ENCODE peak calls at places on chromosome 15, in nine cellular contexts. One of them, this sample, is unnamed.

GRCh38 chr15:40314723-40315276 is 7.1 kb upstream of the PLCB2 start:
- DNase-seq in fibroblast of pulmonary artery: peak
- DNase-seq in fibroblast of mammary gland: peak
- DNase-seq in BE2C: no peak
- DNase-seq in Calu3: no peak
- DNase-seq in Kasumi-1: no peak
- DNase-seq in fibroblast of villous mesenchyme: no peak
- DNase-seq in naive thymus-derived CD8-positive, alpha-beta T cell: no peak
- DNase-seq in GM03348: peak
- DNase-seq in this sample: no peak

GRCh38 chr15:43095243-43095642 is 10.6 kb downstream of the UBR1 start:
- DNase-seq in fibroblast of pulmonary artery: peak
- DNase-seq in fibroblast of mammary gland: peak
- DNase-seq in BE2C: no peak
- DNase-seq in Calu3: no peak
- DNase-seq in Kasumi-1: no peak
- DNase-seq in fibroblast of villous mesenchyme: peak
- DNase-seq in naive thymus-derived CD8-positive, alpha-beta T cell: no peak
- DNase-seq in GM03348: peak
- DNase-seq in this sample: peak

GRCh38 chr15:39777497-39777896 is 5.1 kb downstream of the FSIP1 start:
- DNase-seq in fibroblast of pulmonary artery: no peak
- DNase-seq in fibroblast of mammary gland: no peak
- DNase-seq in BE2C: no peak
- DNase-seq in Calu3: no peak
- DNase-seq in Kasumi-1: no peak
- DNase-seq in fibroblast of villous mesenchyme: no peak
- DNase-seq in naive thymus-derived CD8-positive, alpha-beta T cell: no peak
- DNase-seq in GM03348: no peak
- DNase-seq in this sample: peak

GRCh38 chr15:64825081-64825430 is 391 bp downstream of the PIF1 start:
- DNase-seq in fibroblast of pulmonary artery: peak
- DNase-seq in fibroblast of mammary gland: no peak
- DNase-seq in BE2C: peak
- DNase-seq in Calu3: no peak
- DNase-seq in Kasumi-1: no peak
- DNase-seq in fibroblast of villous mesenchyme: no peak
- DNase-seq in naive thymus-derived CD8-positive, alpha-beta T cell: no peak
- DNase-seq in GM03348: no peak
- DNase-seq in this sample: no peak

GRCh38 chr15:45743309-45744041 is 108.6 kb downstream of the SQOR start:
- DNase-seq in fibroblast of pulmonary artery: no peak
- DNase-seq in fibroblast of mammary gland: no peak
- DNase-seq in BE2C: no peak
- DNase-seq in Calu3: no peak
- DNase-seq in Kasumi-1: no peak
- DNase-seq in fibroblast of villous mesenchyme: no peak
- DNase-seq in naive thymus-derived CD8-positive, alpha-beta T cell: no peak
- DNase-seq in GM03348: no peak
- DNase-seq in this sample: no peak

GRCh38 chr15:66859688-66860253 is 157.7 kb downstream of the SMAD6 start:
- DNase-seq in fibroblast of pulmonary artery: no peak
- DNase-seq in fibroblast of mammary gland: no peak
- DNase-seq in BE2C: no peak
- DNase-seq in Calu3: no peak
- DNase-seq in Kasumi-1: no peak
- DNase-seq in fibroblast of villous mesenchyme: no peak
- DNase-seq in naive thymus-derived CD8-positive, alpha-beta T cell: no peak
- DNase-seq in GM03348: no peak
- DNase-seq in this sample: no peak

GRCh38 chr15:73683624-73684536 is at the start of gene CD276:
- DNase-seq in fibroblast of pulmonary artery: peak
- DNase-seq in fibroblast of mammary gland: peak
- DNase-seq in BE2C: peak
- DNase-seq in Calu3: peak
- DNase-seq in Kasumi-1: no peak
- DNase-seq in fibroblast of villous mesenchyme: peak
- DNase-seq in naive thymus-derived CD8-positive, alpha-beta T cell: no peak
- DNase-seq in GM03348: peak
- DNase-seq in this sample: peak

GRCh38 chr15:63093486-63094205 is 28.0 kb upstream of the LACTB start:
- DNase-seq in fibroblast of pulmonary artery: peak
- DNase-seq in fibroblast of mammary gland: peak
- DNase-seq in BE2C: peak
- DNase-seq in Calu3: peak
- DNase-seq in Kasumi-1: peak
- DNase-seq in fibroblast of villous mesenchyme: peak
- DNase-seq in naive thymus-derived CD8-positive, alpha-beta T cell: peak
- DNase-seq in GM03348: peak
- DNase-seq in this sample: peak

GRCh38 chr15:100596792-100597191 is 5.2 kb downstream of the LINS1 start:
- DNase-seq in fibroblast of pulmonary artery: peak
- DNase-seq in fibroblast of mammary gland: peak
- DNase-seq in BE2C: no peak
- DNase-seq in Calu3: no peak
- DNase-seq in Kasumi-1: no peak
- DNase-seq in fibroblast of villous mesenchyme: peak
- DNase-seq in naive thymus-derived CD8-positive, alpha-beta T cell: peak
- DNase-seq in GM03348: no peak
- DNase-seq in this sample: no peak

GRCh38 chr15:74200871-74201419 is 1.6 kb downstream of the STRA6 start:
- DNase-seq in fibroblast of pulmonary artery: no peak
- DNase-seq in fibroblast of mammary gland: peak
- DNase-seq in BE2C: no peak
- DNase-seq in Calu3: peak
- DNase-seq in Kasumi-1: no peak
- DNase-seq in fibroblast of villous mesenchyme: peak
- DNase-seq in naive thymus-derived CD8-positive, alpha-beta T cell: no peak
- DNase-seq in GM03348: no peak
- DNase-seq in this sample: peak

GRCh38 chr15:66138882-66139281 is 114.7 kb downstream of the MEGF11 start:
- DNase-seq in fibroblast of pulmonary artery: no peak
- DNase-seq in fibroblast of mammary gland: no peak
- DNase-seq in BE2C: no peak
- DNase-seq in Calu3: no peak
- DNase-seq in Kasumi-1: no peak
- DNase-seq in fibroblast of villous mesenchyme: no peak
- DNase-seq in naive thymus-derived CD8-positive, alpha-beta T cell: no peak
- DNase-seq in GM03348: no peak
- DNase-seq in this sample: no peak

GRCh38 chr15:95887666-95888480 is 442.6 kb upstream of the NR2F2 start:
- DNase-seq in fibroblast of pulmonary artery: no peak
- DNase-seq in fibroblast of mammary gland: no peak
- DNase-seq in BE2C: no peak
- DNase-seq in Calu3: no peak
- DNase-seq in Kasumi-1: no peak
- DNase-seq in fibroblast of villous mesenchyme: peak
- DNase-seq in naive thymus-derived CD8-positive, alpha-beta T cell: no peak
- DNase-seq in GM03348: no peak
- DNase-seq in this sample: no peak

GRCh38 chr15:52295421-52295991 is at the start of gene MYO5C:
- DNase-seq in fibroblast of pulmonary artery: peak
- DNase-seq in fibroblast of mammary gland: no peak
- DNase-seq in BE2C: peak
- DNase-seq in Calu3: peak
- DNase-seq in Kasumi-1: peak
- DNase-seq in fibroblast of villous mesenchyme: no peak
- DNase-seq in naive thymus-derived CD8-positive, alpha-beta T cell: no peak
- DNase-seq in GM03348: peak
- DNase-seq in this sample: no peak

GRCh38 chr15:48554112-48554511 is 91.4 kb downstream of the FBN1 start:
- DNase-seq in fibroblast of pulmonary artery: no peak
- DNase-seq in fibroblast of mammary gland: no peak
- DNase-seq in BE2C: no peak
- DNase-seq in Calu3: no peak
- DNase-seq in Kasumi-1: no peak
- DNase-seq in fibroblast of villous mesenchyme: no peak
- DNase-seq in naive thymus-derived CD8-positive, alpha-beta T cell: no peak
- DNase-seq in GM03348: no peak
- DNase-seq in this sample: peak